ENCODE peak calls at places on chromosome 17, in five cellular contexts. N is PC-3, X is GM23338, Y is colonic mucosa, V is psoas muscle. U is an unnamed sample. For H3K4me1, the result is how much of the 10 kb centered on the place peaks cover.

GRCh38 chr17:51231999-51232398 is 27.9 kb downstream of the MBTD1 start:
- DNase-seq in Y (no peak), X (no peak), N (no peak), V (no peak), U (no peak)

GRCh38 chr17:66791337-66791736 is 43.6 kb upstream of the CACNG5 start:
- DNase-seq in V (no peak), Y (no peak), N (no peak), X (no peak), U (peak)

GRCh38 chr17:13888043-13888442 is 181.3 kb upstream of the COX10 start:
- DNase-seq in Y (no peak), N (peak), V (peak), X (no peak), U (no peak)

GRCh38 chr17:65037157-65037556 is 19.4 kb downstream of the GNA13 start:
- DNase-seq in X (no peak), N (no peak), V (no peak), Y (no peak), U (no peak)

GRCh38 chr17:5864910-5865657 is 205.1 kb upstream of the WSCD1 start:
- DNase-seq in X (no peak), Y (no peak), V (no peak), N (no peak), U (no peak)

GRCh38 chr17:58047751-58048150 is 35.5 kb upstream of the DYNLL2 start:
- DNase-seq in Y (no peak), X (no peak), N (no peak), V (no peak), U (no peak)

GRCh38 chr17:2075336-2076056 is 20.6 kb downstream of the HIC1 start:
- DNase-seq in Y (peak), N (peak), V (peak), X (peak), U (no peak)

GRCh38 chr17:78411241-78411855 is 32.9 kb downstream of the PGS1 start:
- DNase-seq in X (no peak), V (no peak), Y (peak), N (no peak), U (no peak)

GRCh38 chr17:82931696-82932060 is 91.9 kb upstream of the ZNF750 start:
- DNase-seq in X (no peak), N (peak), Y (peak), V (peak), U (no peak)

GRCh38 chr17:77428901-77429734 is 288.3 kb downstream of the SEC14L1 start:
- DNase-seq in N (no peak), X (no peak), V (no peak), Y (no peak), U (no peak)

GRCh38 chr17:233473-233941 is 52.1 kb upstream of the DOC2B start:
- DNase-seq in V (no peak), X (no peak), N (no peak), Y (peak), U (no peak)

GRCh38 chr17:82304826-82305726 is 12.3 kb downstream of the CD7 start:
- DNase-seq in X (no peak), V (no peak), Y (no peak), N (no peak), U (no peak)

GRCh38 chr17:27860971-27861669 is 32.0 kb downstream of the LYRM9 start:
- DNase-seq in Y (no peak), X (no peak), V (no peak), N (no peak), U (no peak)

GRCh38 chr17:46977348-46977747 is 1.7 kb downstream of the RPRML start:
- DNase-seq in V (no peak), Y (peak), N (peak), X (peak), U (no peak)

GRCh38 chr17:50037321-50038107 is 18.4 kb upstream of the ITGA3 start:
- DNase-seq in X (no peak), V (peak), N (peak), Y (peak), U (peak)

GRCh38 chr17:73192219-73192893 is 499 bp upstream of the COG1 start:
- DNase-seq in Y (peak), X (peak), N (peak), V (peak), U (peak)

GRCh38 chr17:61196302-61196704 is 203.3 kb upstream of the TBX2 start:
- DNase-seq in N (no peak), X (no peak), Y (no peak), V (no peak), U (no peak)

GRCh38 chr17:12085076-12085949 is 64.6 kb downstream of the MAP2K4 start:
- DNase-seq in X (peak), V (no peak), N (no peak), Y (no peak), U (no peak)

GRCh38 chr17:14919580-14920160 is 345.5 kb downstream of the PMP22 start:
- DNase-seq in N (no peak), Y (no peak), X (peak), V (no peak), U (no peak)

GRCh38 chr17:21397341-21398050 is 21.3 kb downstream of the KCNJ12 start:
- DNase-seq in X (no peak), V (peak), N (no peak), Y (no peak), U (no peak)

GRCh38 chr17:18324140-18325049 is 9.3 kb downstream of the SMCR8 start:
- DNase-seq in V (no peak), X (peak), Y (no peak), N (no peak), U (no peak)

GRCh38 chr17:18008496-18009268 is 30.3 kb downstream of the ATPAF2 start:
- DNase-seq in V (no peak), Y (no peak), N (peak), X (no peak), U (no peak)

GRCh38 chr17:63450551-63450950 is 4.4 kb upstream of the CYB561 start:
- DNase-seq in N (peak), X (no peak), Y (no peak), V (no peak), U (no peak)

GRCh38 chr17:20170085-20170484 is 160.9 kb downstream of the SPECC1 start:
- DNase-seq in X (no peak), Y (no peak), N (no peak), V (no peak), U (no peak)

GRCh38 chr17:52837502-52837901 is 679.0 kb upstream of the CA10 start:
- DNase-seq in N (no peak), X (no peak), V (no peak), Y (no peak), U (no peak)

GRCh38 chr17:55500103-55500502 is 11.1 kb downstream of the SMIM36 start:
- DNase-seq in N (no peak), X (no peak), Y (no peak), V (no peak), U (no peak)

GRCh38 chr17:67265620-67266019 is 20.6 kb upstream of the HELZ start:
- DNase-seq in V (no peak), N (no peak), X (no peak), Y (no peak), U (no peak)

GRCh38 chr17:81509048-81509686 is 3.4 kb downstream of the ACTG1 start:
- DNase-seq in Y (peak), N (peak), X (no peak), V (no peak), U (no peak)

GRCh38 chr17:80913928-80914821 is 77.5 kb upstream of the CHMP6 start:
- DNase-seq in N (no peak), X (no peak), V (no peak), Y (no peak), U (no peak)

GRCh38 chr17:75295220-75296158 is 6.3 kb upstream of the SLC25A19 start:
- DNase-seq in V (no peak), X (no peak), Y (no peak), N (no peak), U (no peak)

GRCh38 chr17:65039349-65039988 is 17.1 kb downstream of the GNA13 start:
- DNase-seq in N (peak), X (no peak), Y (no peak), V (no peak), U (no peak)

GRCh38 chr17:2841606-2842005 is 45.4 kb downstream of the RAP1GAP2 start:
- DNase-seq in X (no peak), V (no peak), N (no peak), Y (no peak), U (no peak)

GRCh38 chr17:44496815-44497214 is 6.4 kb downstream of the GPATCH8 start:
- DNase-seq in V (no peak), X (no peak), Y (no peak), N (no peak), U (no peak)

GRCh38 chr17:44492706-44493272 is 10.4 kb downstream of the GPATCH8 start:
- DNase-seq in N (no peak), V (no peak), Y (no peak), X (no peak), U (no peak)

GRCh38 chr17:44489581-44489980 is 13.6 kb downstream of the GPATCH8 start:
- DNase-seq in Y (no peak), N (no peak), V (no peak), X (no peak), U (no peak)

GRCh38 chr17:44493339-44493738 is 9.9 kb downstream of the GPATCH8 start:
- DNase-seq in Y (no peak), X (no peak), V (no peak), N (no peak), U (no peak)
- H3K4me1 ChIP-seq in Y (under half), X (under half), V (under half), N (under half), U (under half)

DNA sequence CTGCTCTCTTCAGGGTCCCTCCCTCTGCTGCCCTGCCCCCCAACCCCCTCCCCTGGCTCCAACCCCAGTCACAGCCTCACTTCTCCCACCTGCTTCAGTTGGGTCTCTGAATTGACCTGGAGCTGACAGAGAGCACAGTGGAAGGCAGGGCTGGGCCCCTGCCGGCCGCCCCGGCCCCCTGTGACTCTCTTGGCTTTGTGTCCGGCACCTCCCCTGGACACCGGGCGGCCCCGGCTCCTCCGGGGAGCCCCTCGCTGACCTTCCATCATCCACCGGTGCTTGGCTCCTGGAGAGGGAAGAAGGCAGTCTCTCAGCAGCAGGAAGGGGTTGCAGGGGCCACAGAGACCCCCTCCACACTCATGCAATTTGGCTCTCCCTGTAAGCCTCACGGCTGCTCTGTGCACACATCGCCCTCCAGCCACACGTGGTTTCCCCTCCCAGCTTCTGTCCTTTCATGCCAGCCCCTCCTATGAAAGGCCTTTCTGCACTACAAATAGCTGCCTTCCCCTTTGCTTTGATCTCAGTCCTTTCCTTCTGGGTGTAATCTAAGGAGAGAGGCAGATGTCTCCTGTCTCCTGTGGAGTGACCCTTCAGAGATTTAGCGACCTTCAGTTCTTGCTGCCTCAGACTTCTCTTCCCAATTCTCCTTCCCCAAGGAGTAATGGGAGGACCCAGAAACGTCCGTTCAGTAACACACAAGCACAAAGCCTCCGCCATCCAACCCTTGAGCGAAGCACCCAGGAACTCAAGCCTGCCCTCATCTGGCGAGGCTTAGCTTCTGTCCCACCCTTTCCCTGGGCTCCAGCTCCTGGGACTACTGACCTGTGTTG is 8.3 kb downstream of the NKIRAS2 start:
- DNase-seq in V (no peak), N (peak), Y (no peak), X (peak), U (no peak)
- H3K27ac ChIP-seq in V (no peak), N (no peak), Y (no peak), X (no peak), U (no peak)

GRCh38 chr17:29157310-29157709 is 22.9 kb downstream of the MYO18A start:
- DNase-seq in X (no peak), Y (no peak), V (no peak), N (no peak), U (no peak)

GRCh38 chr17:29155966-29156338 is 24.2 kb downstream of the MYO18A start:
- DNase-seq in N (no peak), X (peak), Y (no peak), V (no peak), U (no peak)

GRCh38 chr17:29156781-29157180 is 23.4 kb downstream of the MYO18A start:
- DNase-seq in N (no peak), Y (no peak), X (no peak), V (no peak), U (no peak)

GRCh38 chr17:29154516-29155234 is 25.5 kb downstream of the MYO18A start:
- DNase-seq in X (no peak), Y (peak), N (no peak), V (no peak), U (no peak)

DNA sequence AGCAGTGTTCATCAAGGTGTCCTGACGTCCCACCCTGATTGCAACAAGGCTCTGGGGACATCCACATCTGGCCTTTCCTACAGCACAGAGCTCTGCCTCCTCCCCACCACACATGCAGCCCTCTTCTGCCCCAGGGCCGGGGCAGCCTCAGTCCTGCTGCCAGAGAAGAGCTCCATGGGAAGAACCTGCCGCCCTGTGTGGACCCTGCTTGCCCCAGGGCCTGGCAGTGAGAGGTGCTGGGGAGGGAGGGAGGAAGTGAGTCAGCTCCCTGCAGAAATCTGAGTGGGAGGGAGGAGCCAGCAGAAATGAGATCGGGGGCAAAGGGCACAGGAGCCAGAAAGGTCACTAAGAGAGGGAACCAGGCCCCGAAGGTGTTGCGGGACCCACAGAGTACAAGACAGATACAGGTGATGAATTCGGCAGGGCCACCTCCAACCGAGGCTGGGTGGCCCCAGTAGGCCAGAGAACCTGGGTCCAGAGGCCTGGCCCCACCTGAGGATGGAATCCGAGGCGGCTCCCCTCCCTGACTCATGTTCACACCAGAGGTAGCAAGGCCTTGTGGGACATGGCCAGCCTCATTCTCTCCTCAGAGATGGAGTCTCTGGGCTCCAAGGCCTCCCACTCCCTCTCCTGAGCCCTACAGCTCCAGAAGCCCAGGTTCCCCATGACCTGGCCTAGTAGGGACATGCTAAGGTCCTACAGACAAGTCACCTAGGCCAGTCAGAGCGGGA is 24.8 kb downstream of the MYO18A start:
- DNase-seq in Y (peak), V (no peak), N (peak), X (no peak), U (peak)
- H3K4me1 ChIP-seq in Y (under half), V (under half), N (half or more), X (under half), U (half or more)

DNA sequence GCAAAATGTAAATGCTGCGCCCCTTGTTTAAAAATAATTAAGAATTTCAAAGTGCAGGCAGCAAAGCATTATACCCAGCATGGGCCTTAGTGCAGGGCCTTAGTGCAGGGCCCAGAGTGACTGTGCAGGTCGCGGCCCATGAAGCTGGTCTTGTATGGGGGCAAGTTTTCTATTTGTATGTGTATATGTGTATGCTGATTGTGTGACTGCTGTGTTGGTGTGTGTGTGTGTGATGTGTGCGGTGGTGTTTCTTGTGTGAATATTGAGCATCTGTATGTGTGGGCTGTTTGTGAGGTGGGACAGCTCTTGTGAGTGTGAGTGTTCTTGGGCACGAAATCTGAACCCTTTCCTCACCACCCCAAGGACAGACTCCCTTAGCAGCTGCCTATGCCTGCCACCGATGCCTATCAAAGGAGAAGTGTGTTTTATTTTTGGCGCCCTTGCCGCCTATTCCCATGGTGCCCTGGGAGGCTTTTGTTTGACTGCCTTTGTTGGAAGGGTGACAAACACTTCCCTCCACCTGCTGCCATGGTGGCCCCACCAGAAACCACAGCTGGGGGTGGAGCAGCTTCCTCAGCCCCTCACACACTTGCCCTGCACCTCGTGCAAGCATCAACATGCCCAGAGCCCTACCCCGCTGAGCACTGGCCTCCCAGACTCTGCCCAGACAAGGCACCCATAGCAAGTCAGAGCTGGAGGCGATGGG is 18.0 kb downstream of the CCR7 start:
- DNase-seq in V (no peak), X (no peak), Y (no peak), N (no peak), U (no peak)
- H3K27ac ChIP-seq in V (no peak), X (no peak), Y (peak), N (no peak), U (peak)

GRCh38 chr17:48644910-48645557 is 18.9 kb upstream of the HOXB9 start:
- DNase-seq in V (no peak), X (peak), Y (peak), N (no peak), U (no peak)

GRCh38 chr17:48644159-48644558 is 18.0 kb upstream of the HOXB9 start:
- DNase-seq in X (no peak), V (no peak), N (no peak), Y (peak), U (no peak)

GRCh38 chr17:48642843-48643696 is 16.9 kb upstream of the HOXB9 start:
- DNase-seq in N (no peak), V (no peak), Y (peak), X (peak), U (no peak)

GRCh38 chr17:48642059-48642842 is 16.1 kb upstream of the HOXB9 start:
- DNase-seq in V (no peak), Y (peak), X (peak), N (no peak), U (no peak)

GRCh38 chr17:48643697-48644012 is 17.5 kb upstream of the HOXB9 start:
- DNase-seq in X (no peak), V (no peak), Y (peak), N (no peak), U (no peak)
- H3K4me1 ChIP-seq in X (under half), V (under half), Y (under half), N (under half), U (under half)

DNA sequence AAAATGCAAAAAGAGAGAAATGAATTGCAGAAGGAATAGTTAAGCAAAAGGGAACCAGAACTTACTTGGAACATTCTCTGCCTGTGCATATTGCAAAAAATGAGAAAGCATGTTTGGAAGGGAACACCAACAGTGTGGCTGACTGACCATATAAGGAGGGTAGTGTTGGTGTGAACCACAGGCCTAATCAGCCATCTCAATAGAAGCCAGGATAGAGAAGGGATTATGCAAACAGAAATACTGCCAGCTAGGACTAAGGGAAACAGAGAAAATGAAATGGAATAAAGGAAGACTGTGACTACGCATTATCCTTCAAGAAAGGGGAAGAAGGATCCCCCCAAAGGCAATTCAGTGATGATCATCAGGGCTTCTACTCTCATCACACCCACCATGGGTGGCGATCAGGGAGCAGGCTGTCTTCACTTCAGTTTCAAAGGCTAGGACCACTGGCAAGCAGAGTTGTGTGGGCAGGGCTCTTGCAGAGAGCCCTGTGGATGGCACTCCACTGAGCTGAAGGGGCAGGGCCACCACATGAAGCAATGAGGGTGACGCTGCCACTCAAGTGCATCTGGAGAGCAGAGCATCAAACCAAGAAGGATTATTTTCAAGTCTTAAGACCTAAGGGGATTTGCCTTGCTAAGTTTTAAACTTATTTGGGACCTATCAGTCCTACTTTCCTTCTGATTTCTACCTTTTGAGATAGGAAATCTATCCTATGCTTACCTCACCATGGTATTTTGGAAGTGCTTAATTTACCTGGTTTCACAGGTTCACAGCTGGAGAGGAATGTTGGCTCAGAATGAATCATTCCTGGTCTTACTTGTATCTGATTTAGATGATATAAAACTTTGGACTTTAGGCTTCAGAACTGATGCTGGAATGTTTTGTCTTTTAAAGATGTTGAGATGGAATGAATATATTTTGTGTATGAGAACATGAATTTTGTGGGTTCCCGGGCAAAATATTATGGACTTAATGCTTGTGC is 140.6 kb downstream of the SSH2 start:
- DNase-seq in N (peak), X (no peak), V (no peak), Y (no peak), U (no peak)
- H3K27ac ChIP-seq in N (no peak), X (no peak), V (no peak), Y (no peak), U (peak)